ENCODE peak calls at places on chromosome 14, in nine cellular contexts. One of them, this sample, is unnamed.

GRCh38 chr14:23629831-23630396 is 6.2 kb upstream of the DHRS2 start:
- DNase-seq in AG08395: no peak
- DNase-seq in Calu3: no peak
- DNase-seq in gastrocnemius medialis: no peak
- DNase-seq in posterior cingulate gyrus: no peak
- DNase-seq in CD8-positive, alpha-beta T cell: no peak
- DNase-seq in T47D: no peak
- DNase-seq in HuH-7.5: no peak
- DNase-seq in HL-60: no peak
- DNase-seq in this sample: no peak

GRCh38 chr14:105836160-105836559 is 309.8 kb downstream of the TMEM121 start:
- DNase-seq in AG08395: no peak
- DNase-seq in Calu3: no peak
- DNase-seq in gastrocnemius medialis: no peak
- DNase-seq in posterior cingulate gyrus: no peak
- DNase-seq in CD8-positive, alpha-beta T cell: no peak
- DNase-seq in T47D: no peak
- DNase-seq in HuH-7.5: no peak
- DNase-seq in HL-60: no peak
- DNase-seq in this sample: no peak

GRCh38 chr14:52012635-52013034 is 23.3 kb downstream of the RTRAF start:
- DNase-seq in AG08395: no peak
- DNase-seq in Calu3: no peak
- DNase-seq in gastrocnemius medialis: peak
- DNase-seq in posterior cingulate gyrus: no peak
- DNase-seq in CD8-positive, alpha-beta T cell: no peak
- DNase-seq in T47D: no peak
- DNase-seq in HuH-7.5: no peak
- DNase-seq in HL-60: no peak
- DNase-seq in this sample: no peak

GRCh38 chr14:54487771-54488170 is 1.0 kb downstream of the GMFB start:
- DNase-seq in AG08395: peak
- DNase-seq in Calu3: no peak
- DNase-seq in gastrocnemius medialis: no peak
- DNase-seq in posterior cingulate gyrus: no peak
- DNase-seq in CD8-positive, alpha-beta T cell: no peak
- DNase-seq in T47D: peak
- DNase-seq in HuH-7.5: peak
- DNase-seq in HL-60: no peak
- DNase-seq in this sample: peak

GRCh38 chr14:74922752-74923401 is at the start of gene RPS6KL1:
- DNase-seq in AG08395: peak
- DNase-seq in Calu3: peak
- DNase-seq in gastrocnemius medialis: peak
- DNase-seq in posterior cingulate gyrus: peak
- DNase-seq in CD8-positive, alpha-beta T cell: peak
- DNase-seq in T47D: peak
- DNase-seq in HuH-7.5: peak
- DNase-seq in HL-60: peak
- DNase-seq in this sample: peak

GRCh38 chr14:95547626-95548327 is 12.9 kb downstream of the GLRX5 start:
- DNase-seq in AG08395: peak
- DNase-seq in Calu3: peak
- DNase-seq in gastrocnemius medialis: no peak
- DNase-seq in posterior cingulate gyrus: no peak
- DNase-seq in CD8-positive, alpha-beta T cell: no peak
- DNase-seq in T47D: peak
- DNase-seq in HuH-7.5: no peak
- DNase-seq in HL-60: no peak
- DNase-seq in this sample: no peak

GRCh38 chr14:36857842-36858445 is 196.3 kb downstream of the PAX9 start:
- DNase-seq in AG08395: no peak
- DNase-seq in Calu3: no peak
- DNase-seq in gastrocnemius medialis: peak
- DNase-seq in posterior cingulate gyrus: no peak
- DNase-seq in CD8-positive, alpha-beta T cell: no peak
- DNase-seq in T47D: no peak
- DNase-seq in HuH-7.5: no peak
- DNase-seq in HL-60: no peak
- DNase-seq in this sample: no peak

GRCh38 chr14:64761441-64762043 is 57.3 kb downstream of the PLEKHG3 start:
- DNase-seq in AG08395: no peak
- DNase-seq in Calu3: peak
- DNase-seq in gastrocnemius medialis: no peak
- DNase-seq in posterior cingulate gyrus: no peak
- DNase-seq in CD8-positive, alpha-beta T cell: no peak
- DNase-seq in T47D: no peak
- DNase-seq in HuH-7.5: no peak
- DNase-seq in HL-60: no peak
- DNase-seq in this sample: no peak

GRCh38 chr14:66965831-66966230 is 223.4 kb upstream of the GARIN2 start:
- DNase-seq in AG08395: peak
- DNase-seq in Calu3: no peak
- DNase-seq in gastrocnemius medialis: no peak
- DNase-seq in posterior cingulate gyrus: no peak
- DNase-seq in CD8-positive, alpha-beta T cell: no peak
- DNase-seq in T47D: no peak
- DNase-seq in HuH-7.5: no peak
- DNase-seq in HL-60: no peak
- DNase-seq in this sample: peak

GRCh38 chr14:60163741-60164140 is 1.5 kb downstream of the DHRS7 start:
- DNase-seq in AG08395: no peak
- DNase-seq in Calu3: no peak
- DNase-seq in gastrocnemius medialis: no peak
- DNase-seq in posterior cingulate gyrus: no peak
- DNase-seq in CD8-positive, alpha-beta T cell: no peak
- DNase-seq in T47D: no peak
- DNase-seq in HuH-7.5: no peak
- DNase-seq in HL-60: no peak
- DNase-seq in this sample: no peak

GRCh38 chr14:91369628-91370445 is 47.8 kb downstream of the CCDC88C start:
- DNase-seq in AG08395: no peak
- DNase-seq in Calu3: no peak
- DNase-seq in gastrocnemius medialis: no peak
- DNase-seq in posterior cingulate gyrus: no peak
- DNase-seq in CD8-positive, alpha-beta T cell: peak
- DNase-seq in T47D: peak
- DNase-seq in HuH-7.5: no peak
- DNase-seq in HL-60: no peak
- DNase-seq in this sample: peak

GRCh38 chr14:59022144-59022543 is 166.3 kb upstream of the DAAM1 start:
- DNase-seq in AG08395: no peak
- DNase-seq in Calu3: no peak
- DNase-seq in gastrocnemius medialis: no peak
- DNase-seq in posterior cingulate gyrus: no peak
- DNase-seq in CD8-positive, alpha-beta T cell: no peak
- DNase-seq in T47D: peak
- DNase-seq in HuH-7.5: no peak
- DNase-seq in HL-60: no peak
- DNase-seq in this sample: no peak

GRCh38 chr14:102080183-102081080 is 6.4 kb downstream of the HSP90AA1 start:
- DNase-seq in AG08395: no peak
- DNase-seq in Calu3: no peak
- DNase-seq in gastrocnemius medialis: no peak
- DNase-seq in posterior cingulate gyrus: no peak
- DNase-seq in CD8-positive, alpha-beta T cell: no peak
- DNase-seq in T47D: no peak
- DNase-seq in HuH-7.5: no peak
- DNase-seq in HL-60: peak
- DNase-seq in this sample: no peak

GRCh38 chr14:21454843-21455550 is 926 bp downstream of the CHD8 start:
- DNase-seq in AG08395: peak
- DNase-seq in Calu3: no peak
- DNase-seq in gastrocnemius medialis: no peak
- DNase-seq in posterior cingulate gyrus: no peak
- DNase-seq in CD8-positive, alpha-beta T cell: no peak
- DNase-seq in T47D: no peak
- DNase-seq in HuH-7.5: no peak
- DNase-seq in HL-60: no peak
- DNase-seq in this sample: no peak

GRCh38 chr14:35279369-35279768 is 12.8 kb upstream of the PSMA6 start:
- DNase-seq in AG08395: no peak
- DNase-seq in Calu3: no peak
- DNase-seq in gastrocnemius medialis: no peak
- DNase-seq in posterior cingulate gyrus: no peak
- DNase-seq in CD8-positive, alpha-beta T cell: no peak
- DNase-seq in T47D: no peak
- DNase-seq in HuH-7.5: no peak
- DNase-seq in HL-60: no peak
- DNase-seq in this sample: no peak

GRCh38 chr14:93788557-93789365 is 476 bp upstream of the PRIMA1 start:
- DNase-seq in AG08395: peak
- DNase-seq in Calu3: peak
- DNase-seq in gastrocnemius medialis: no peak
- DNase-seq in posterior cingulate gyrus: peak
- DNase-seq in CD8-positive, alpha-beta T cell: no peak
- DNase-seq in T47D: peak
- DNase-seq in HuH-7.5: peak
- DNase-seq in HL-60: no peak
- DNase-seq in this sample: peak

GRCh38 chr14:58367296-58367695 is 28.4 kb upstream of the TOMM20L start:
- DNase-seq in AG08395: no peak
- DNase-seq in Calu3: no peak
- DNase-seq in gastrocnemius medialis: peak
- DNase-seq in posterior cingulate gyrus: no peak
- DNase-seq in CD8-positive, alpha-beta T cell: no peak
- DNase-seq in T47D: no peak
- DNase-seq in HuH-7.5: no peak
- DNase-seq in HL-60: no peak
- DNase-seq in this sample: no peak

GRCh38 chr14:65290830-65291229 is 121.7 kb upstream of the FUT8 start:
- DNase-seq in AG08395: peak
- DNase-seq in Calu3: peak
- DNase-seq in gastrocnemius medialis: no peak
- DNase-seq in posterior cingulate gyrus: no peak
- DNase-seq in CD8-positive, alpha-beta T cell: no peak
- DNase-seq in T47D: no peak
- DNase-seq in HuH-7.5: no peak
- DNase-seq in HL-60: no peak
- DNase-seq in this sample: peak

GRCh38 chr14:72786377-72787350 is 107.2 kb downstream of the DPF3 start:
- DNase-seq in AG08395: no peak
- DNase-seq in Calu3: no peak
- DNase-seq in gastrocnemius medialis: no peak
- DNase-seq in posterior cingulate gyrus: no peak
- DNase-seq in CD8-positive, alpha-beta T cell: no peak
- DNase-seq in T47D: no peak
- DNase-seq in HuH-7.5: no peak
- DNase-seq in HL-60: no peak
- DNase-seq in this sample: no peak

GRCh38 chr14:95696741-95697140 is 10.5 kb downstream of the TCL1B start:
- DNase-seq in AG08395: no peak
- DNase-seq in Calu3: no peak
- DNase-seq in gastrocnemius medialis: no peak
- DNase-seq in posterior cingulate gyrus: no peak
- DNase-seq in CD8-positive, alpha-beta T cell: no peak
- DNase-seq in T47D: no peak
- DNase-seq in HuH-7.5: no peak
- DNase-seq in HL-60: no peak
- DNase-seq in this sample: no peak

GRCh38 chr14:23000860-23001259 is 9.1 kb downstream of the C14orf93 start:
- DNase-seq in AG08395: no peak
- DNase-seq in Calu3: no peak
- DNase-seq in gastrocnemius medialis: no peak
- DNase-seq in posterior cingulate gyrus: no peak
- DNase-seq in CD8-positive, alpha-beta T cell: no peak
- DNase-seq in T47D: no peak
- DNase-seq in HuH-7.5: no peak
- DNase-seq in HL-60: no peak
- DNase-seq in this sample: no peak

GRCh38 chr14:61438860-61439765 is 117.7 kb downstream of the PRKCH start:
- DNase-seq in AG08395: peak
- DNase-seq in Calu3: peak
- DNase-seq in gastrocnemius medialis: peak
- DNase-seq in posterior cingulate gyrus: no peak
- DNase-seq in CD8-positive, alpha-beta T cell: peak
- DNase-seq in T47D: peak
- DNase-seq in HuH-7.5: no peak
- DNase-seq in HL-60: peak
- DNase-seq in this sample: peak

GRCh38 chr14:91350813-91351507 is 66.7 kb downstream of the CCDC88C start:
- DNase-seq in AG08395: no peak
- DNase-seq in Calu3: no peak
- DNase-seq in gastrocnemius medialis: no peak
- DNase-seq in posterior cingulate gyrus: no peak
- DNase-seq in CD8-positive, alpha-beta T cell: peak
- DNase-seq in T47D: no peak
- DNase-seq in HuH-7.5: no peak
- DNase-seq in HL-60: no peak
- DNase-seq in this sample: no peak

GRCh38 chr14:87643005-87643404 is 350.0 kb downstream of the GALC start:
- DNase-seq in AG08395: no peak
- DNase-seq in Calu3: no peak
- DNase-seq in gastrocnemius medialis: no peak
- DNase-seq in posterior cingulate gyrus: peak
- DNase-seq in CD8-positive, alpha-beta T cell: no peak
- DNase-seq in T47D: no peak
- DNase-seq in HuH-7.5: no peak
- DNase-seq in HL-60: no peak
- DNase-seq in this sample: no peak

GRCh38 chr14:48771717-48772116 is 814.5 kb downstream of the RPS29 start:
- DNase-seq in AG08395: no peak
- DNase-seq in Calu3: no peak
- DNase-seq in gastrocnemius medialis: no peak
- DNase-seq in posterior cingulate gyrus: no peak
- DNase-seq in CD8-positive, alpha-beta T cell: no peak
- DNase-seq in T47D: no peak
- DNase-seq in HuH-7.5: no peak
- DNase-seq in HL-60: no peak
- DNase-seq in this sample: no peak

GRCh38 chr14:58638231-58639205 is 756 bp downstream of the DACT1 start:
- DNase-seq in AG08395: peak
- DNase-seq in Calu3: peak
- DNase-seq in gastrocnemius medialis: no peak
- DNase-seq in posterior cingulate gyrus: peak
- DNase-seq in CD8-positive, alpha-beta T cell: no peak
- DNase-seq in T47D: no peak
- DNase-seq in HuH-7.5: no peak
- DNase-seq in HL-60: no peak
- DNase-seq in this sample: peak

GRCh38 chr14:65618996-65619395 is 206.5 kb downstream of the FUT8 start:
- DNase-seq in AG08395: no peak
- DNase-seq in Calu3: no peak
- DNase-seq in gastrocnemius medialis: no peak
- DNase-seq in posterior cingulate gyrus: no peak
- DNase-seq in CD8-positive, alpha-beta T cell: no peak
- DNase-seq in T47D: no peak
- DNase-seq in HuH-7.5: no peak
- DNase-seq in HL-60: no peak
- DNase-seq in this sample: no peak